ENCODE peak calls at places on chromosomes 16 and 17, in five cellular contexts. Z is adrenal gland, X is body of pancreas, H is AG04450, T is ovary. C is an unnamed sample. For H3K27me3, the result is how much of the 10 kb centered on the place peaks cover.

GRCh38 chr17:65388911-65389310 is 172.5 kb downstream of the AXIN2 start:
- DNase-seq in H (no peak), Z (no peak), T (no peak), X (no peak), C (no peak)

GRCh38 chr17:78356163-78356713 is 3.6 kb downstream of the SOCS3 start:
- DNase-seq in X (peak), T (no peak), Z (peak), H (peak), C (no peak)

GRCh38 chr16:67718668-67719047 is 458 bp downstream of the GFOD2 start:
- DNase-seq in Z (no peak), T (no peak), H (no peak), X (no peak), C (no peak)

GRCh38 chr17:9074106-9074505 is 52.8 kb downstream of the NTN1 start:
- DNase-seq in T (no peak), H (no peak), Z (no peak), X (no peak), C (no peak)

GRCh38 chr17:76701471-76701967 is 9.2 kb downstream of the MXRA7 start:
- DNase-seq in Z (no peak), X (no peak), T (no peak), H (no peak), C (no peak)

GRCh38 chr17:17750881-17751280 is 69.6 kb downstream of the RAI1 start:
- DNase-seq in H (no peak), T (no peak), Z (no peak), X (peak), C (no peak)

GRCh38 chr16:74738134-74738541 is 36.5 kb downstream of the FA2H start:
- DNase-seq in Z (no peak), X (no peak), T (no peak), H (no peak), C (no peak)

GRCh38 chr17:41800601-41801373 is 11.0 kb downstream of the P3H4 start:
- DNase-seq in H (no peak), T (no peak), X (no peak), Z (no peak), C (no peak)

GRCh38 chr17:14604920-14605599 is 304.2 kb downstream of the HS3ST3B1 start:
- DNase-seq in T (no peak), X (peak), H (no peak), Z (peak), C (peak)

GRCh38 chr17:81004336-81005015 is 12.8 kb downstream of the CHMP6 start:
- DNase-seq in Z (no peak), T (no peak), H (no peak), X (no peak), C (no peak)

GRCh38 chr16:15811778-15812750 is 44.8 kb downstream of the MYH11 start:
- DNase-seq in X (peak), H (peak), Z (no peak), T (no peak), C (peak)

GRCh38 chr16:87317766-87318121 is 552 bp upstream of the C16orf95 start:
- DNase-seq in Z (peak), X (peak), T (peak), H (peak), C (no peak)

GRCh38 chr17:9227819-9228407 is 206.6 kb downstream of the NTN1 start:
- DNase-seq in Z (no peak), T (no peak), X (no peak), H (no peak), C (no peak)

GRCh38 chr16:11229906-11230305 is 26.1 kb downstream of the SOCS1 start:
- DNase-seq in X (peak), H (no peak), Z (no peak), T (no peak), C (no peak)

GRCh38 chr17:2215616-2216364 is 87.8 kb downstream of the SMG6 start:
- DNase-seq in X (peak), H (peak), Z (peak), T (peak), C (no peak)

GRCh38 chr17:29293890-29294579 is at the start of gene NUFIP2:
- DNase-seq in Z (peak), X (peak), T (peak), H (peak), C (peak)

GRCh38 chr16:34078697-34079096 is 619.3 kb downstream of the TP53TG3F start:
- DNase-seq in H (peak), T (no peak), X (no peak), Z (no peak), C (no peak)

GRCh38 chr17:40938981-40939380 is 1.5 kb upstream of the KRT23 start:
- DNase-seq in Z (peak), X (no peak), T (no peak), H (no peak), C (no peak)

GRCh38 chr16:24728891-24729242 is 584 bp upstream of the TNRC6A start:
- DNase-seq in H (no peak), X (peak), Z (peak), T (no peak), C (no peak)

GRCh38 chr17:2056221-2057129 is 1.6 kb downstream of the HIC1 start:
- DNase-seq in H (no peak), T (peak), Z (no peak), X (no peak), C (no peak)

GRCh38 chr17:73170324-73170723 is 5.5 kb downstream of the SSTR2 start:
- DNase-seq in Z (no peak), T (no peak), X (no peak), H (no peak), C (no peak)

GRCh38 chr17:65558311-65558682 is 3.2 kb downstream of the AXIN2 start:
- DNase-seq in Z (no peak), X (no peak), H (no peak), T (no peak), C (no peak)

GRCh38 chr16:81522141-81522701 is 77.6 kb downstream of the CMIP start:
- DNase-seq in Z (no peak), X (no peak), T (no peak), H (no peak), C (no peak)

GRCh38 chr16:66841366-66841765 is 2.8 kb upstream of the CA7 start:
- DNase-seq in Z (no peak), X (no peak), H (no peak), T (no peak), C (peak)

GRCh38 chr16:66304961-66305360 is 61.5 kb upstream of the CDH5 start:
- DNase-seq in Z (no peak), X (no peak), H (no peak), T (no peak), C (peak)

GRCh38 chr17:32881054-32881453 is 4.1 kb upstream of the MYO1D start:
- DNase-seq in H (no peak), T (no peak), X (no peak), Z (no peak), C (no peak)

GRCh38 chr16:71443714-71444113 is 1.9 kb upstream of the TLE7 start:
- DNase-seq in H (no peak), T (no peak), X (no peak), Z (no peak), C (no peak)

GRCh38 chr16:9042943-9043680 is 48.3 kb upstream of the HAPSTR1 start:
- DNase-seq in X (peak), T (no peak), Z (no peak), H (peak), C (no peak)

GRCh38 chr16:58056580-58056979 is 31.0 kb downstream of the MMP15 start:
- DNase-seq in Z (no peak), H (no peak), T (no peak), X (no peak), C (no peak)

GRCh38 chr17:17414316-17414937 is 62.4 kb upstream of the MED9 start:
- DNase-seq in Z (peak), H (no peak), T (peak), X (peak), C (no peak)

GRCh38 chr16:58418601-58419000 is 26.3 kb downstream of the GINS3 start:
- DNase-seq in T (no peak), H (no peak), Z (peak), X (no peak), C (no peak)

GRCh38 chr17:60525347-60525623 is 757 bp downstream of the APPBP2 start:
- DNase-seq in Z (peak), H (no peak), X (peak), T (no peak), C (no peak)

DNA sequence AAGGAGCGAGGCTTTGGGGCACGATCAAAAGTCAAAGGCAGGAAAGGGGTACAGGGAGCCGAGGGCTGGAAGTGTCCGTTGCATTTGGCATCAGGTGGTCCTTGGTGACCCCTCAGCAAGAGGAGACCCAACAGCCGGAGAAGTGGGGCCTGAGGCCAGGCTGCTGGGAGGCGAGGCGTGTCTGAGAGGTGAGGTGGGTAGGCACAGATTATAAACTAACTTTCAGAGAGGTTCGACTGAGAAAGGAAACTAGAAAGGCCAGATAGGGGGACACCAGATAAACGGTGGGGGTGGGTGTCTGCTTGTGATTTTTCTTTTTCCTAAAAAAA is 3.6 kb downstream of the PECAM1 start:
- DNase-seq in H (no peak), T (no peak), Z (no peak), X (no peak), C (no peak)
- TF ChIP-seq CTCF in H (no peak), T (no peak), Z (no peak), X (no peak), C (no peak)

GRCh38 chr16:69936252-69936651 is 14.9 kb upstream of the CLEC18A start:
- DNase-seq in Z (peak), T (no peak), X (no peak), H (no peak), C (no peak)

GRCh38 chr16:69935278-69935711 is 15.8 kb upstream of the CLEC18A start:
- DNase-seq in H (no peak), T (no peak), X (no peak), Z (peak), C (peak)

GRCh38 chr16:69934044-69934443 is 17.1 kb upstream of the CLEC18A start:
- DNase-seq in H (no peak), T (no peak), X (no peak), Z (peak), C (no peak)

GRCh38 chr16:69935740-69936139 is 15.4 kb upstream of the CLEC18A start:
- DNase-seq in Z (peak), T (no peak), X (no peak), H (no peak), C (no peak)

GRCh38 chr16:69934751-69935150 is 16.4 kb upstream of the CLEC18A start:
- DNase-seq in X (no peak), Z (peak), T (no peak), H (no peak), C (no peak)
- H3K27ac ChIP-seq in X (no peak), Z (no peak), T (no peak), H (no peak), C (peak)

DNA sequence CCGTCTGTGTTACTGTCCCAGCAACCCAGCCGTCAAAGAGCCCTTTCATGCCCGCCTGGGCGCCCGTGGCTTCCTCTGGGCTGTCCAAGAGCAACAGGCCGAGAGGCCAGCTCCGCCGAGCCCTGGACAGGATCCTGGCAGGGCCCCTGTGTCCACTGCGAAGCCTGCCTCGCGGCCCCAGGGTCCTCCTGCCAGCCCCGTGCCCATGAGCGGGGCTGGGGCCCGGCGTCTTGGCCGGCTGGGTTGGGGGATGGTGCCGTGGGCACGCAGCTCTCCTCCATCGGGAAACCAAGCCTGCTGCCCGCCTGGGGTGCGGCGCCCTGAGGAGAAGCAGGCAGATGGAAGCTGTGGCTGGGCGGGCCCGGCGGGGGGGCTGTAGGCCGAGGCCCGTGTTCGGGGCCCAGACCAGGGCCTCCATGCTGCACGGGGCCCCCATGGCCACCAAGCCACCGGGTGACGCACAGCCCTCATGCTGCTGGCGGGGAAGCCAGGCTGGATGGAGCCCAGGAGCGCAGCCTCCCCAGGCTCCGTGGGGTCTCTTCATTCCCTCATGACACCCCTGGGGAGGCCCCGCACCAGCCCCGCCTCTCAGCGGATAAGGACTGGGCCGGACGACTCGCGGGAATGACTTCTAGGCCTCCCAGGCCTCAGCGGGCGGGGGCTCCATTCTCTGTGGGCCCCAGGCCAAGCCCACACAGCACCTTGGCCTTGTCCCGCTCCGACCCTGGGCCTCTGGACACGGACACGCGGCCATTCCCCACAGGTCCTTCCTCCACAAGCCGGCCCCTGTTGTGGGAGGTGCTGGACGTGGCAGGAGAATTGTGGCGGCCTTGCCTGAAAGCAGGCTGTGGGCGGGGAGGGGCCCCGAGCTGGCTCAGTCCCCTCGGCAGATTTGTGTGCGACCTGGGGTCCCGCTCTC is at the start of gene C1QTNF8:
- DNase-seq in X (no peak), H (no peak), Z (no peak), T (no peak), C (peak)
- H3K27me3 ChIP-seq in X (under half), H (under half), Z (under half), T (under half), C (under half)

GRCh38 chr16:2535644-2536021 is 2.2 kb upstream of the PDPK1 start:
- DNase-seq in H (peak), Z (peak), X (peak), T (peak), C (peak)

GRCh38 chr16:2533912-2534311 is 2.7 kb upstream of the CEMP1 start:
- DNase-seq in X (no peak), H (no peak), Z (no peak), T (no peak), C (no peak)

GRCh38 chr16:2531696-2532493 is 687 bp upstream of the CEMP1 start:
- DNase-seq in T (peak), H (peak), X (peak), Z (peak), C (peak)

GRCh38 chr16:2532494-2533141 is 1.4 kb upstream of the CEMP1 start:
- DNase-seq in X (peak), H (no peak), Z (peak), T (peak), C (peak)

DNA sequence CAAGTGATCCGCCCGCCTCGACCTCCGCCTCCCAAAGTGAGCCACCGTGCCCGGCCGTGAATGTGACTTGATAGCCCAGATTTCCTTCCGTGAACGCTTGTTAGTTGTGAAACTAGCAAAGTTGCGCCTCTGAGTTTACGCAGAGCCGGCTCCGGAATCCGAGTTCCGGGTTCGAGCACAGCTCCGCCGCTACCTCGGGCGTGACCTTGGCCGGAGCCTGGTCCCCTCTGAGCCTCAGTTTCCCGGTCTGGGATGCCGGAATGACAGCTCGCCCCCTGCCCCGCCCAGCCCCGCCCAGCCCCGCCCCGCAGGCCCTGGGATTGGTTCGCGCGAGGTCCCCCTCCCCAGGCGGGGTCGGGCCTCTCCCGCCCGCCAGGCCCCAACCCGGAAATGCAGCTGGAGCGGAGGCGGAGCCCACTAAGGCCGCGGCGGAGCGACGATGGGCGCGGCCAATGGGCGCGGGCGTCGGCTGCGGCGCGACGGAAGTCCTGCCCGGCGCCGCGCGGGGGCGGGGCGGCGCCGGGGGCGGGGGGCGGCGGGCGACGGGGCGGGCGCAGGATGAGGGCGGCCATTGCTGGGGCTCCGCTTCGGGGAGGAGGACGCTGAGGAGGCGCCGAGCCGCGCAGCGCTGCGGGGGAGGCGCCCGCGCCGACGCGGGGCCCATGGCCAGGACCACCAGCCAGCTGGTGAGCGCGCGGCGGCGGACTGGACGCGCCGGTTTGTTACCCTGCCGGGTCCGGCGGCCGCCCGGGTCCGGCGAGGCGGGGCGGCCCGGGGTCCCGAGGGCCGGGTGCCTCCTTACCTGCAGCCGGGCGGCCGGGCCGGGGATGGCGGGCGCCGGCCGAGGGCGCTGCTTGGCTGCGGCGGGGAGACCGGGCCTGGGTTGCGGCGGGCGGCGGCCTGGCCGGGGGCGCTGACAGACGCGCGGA is at the start of gene PDPK1:
- DNase-seq in X (peak), Z (peak), H (peak), T (peak), C (peak)
- TF ChIP-seq CTCF in X (no peak), Z (peak), H (no peak), T (no peak), C (no peak)

DNA sequence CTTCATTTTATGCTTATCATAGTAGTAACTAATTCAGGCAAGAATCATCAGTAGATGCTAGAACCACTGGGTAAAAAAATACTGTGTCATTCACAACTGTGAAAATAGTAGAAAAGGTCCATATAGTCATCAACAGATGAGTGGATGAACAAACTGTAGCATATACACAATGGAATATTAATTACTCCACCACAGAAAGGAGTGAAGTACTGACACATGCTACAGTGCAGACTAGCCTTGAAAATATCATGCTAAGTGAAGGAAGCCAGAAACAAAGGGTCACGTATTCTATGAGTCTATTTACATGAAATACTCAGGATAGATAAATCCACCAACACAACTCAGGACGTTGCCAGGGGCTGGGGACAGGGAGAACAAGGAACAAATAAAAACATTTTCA is 13.3 kb downstream of the USP22 start:
- DNase-seq in X (no peak), H (no peak), Z (no peak), T (no peak), C (no peak)
- H3K27ac ChIP-seq in X (peak), H (no peak), Z (peak), T (no peak), C (peak)

DNA sequence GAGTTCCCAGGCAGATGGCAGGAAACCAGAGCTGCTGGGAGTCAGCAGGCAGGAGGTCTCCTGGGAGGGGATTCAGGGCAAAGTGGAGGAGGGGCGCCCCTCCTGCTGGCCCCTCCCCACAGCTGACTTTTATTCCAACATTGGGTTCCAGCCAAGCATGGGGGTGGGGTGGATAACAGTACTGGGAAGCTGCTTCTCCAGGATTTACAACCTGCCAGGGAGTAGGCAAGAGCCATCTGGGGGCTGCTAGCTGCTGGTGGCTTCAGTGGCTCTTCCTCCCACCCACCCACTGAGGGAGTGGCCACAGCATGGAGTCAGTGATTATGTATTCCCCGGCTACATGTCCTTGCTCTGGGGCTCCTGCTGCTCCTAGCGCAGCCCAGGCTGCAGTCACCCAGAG is 36.8 kb downstream of the TMEM132E start:
- DNase-seq in H (no peak), T (no peak), X (no peak), Z (no peak), C (no peak)
- H3K27me3 ChIP-seq in H (under half), T (under half), X (under half), Z (under half), C (under half)

DNA sequence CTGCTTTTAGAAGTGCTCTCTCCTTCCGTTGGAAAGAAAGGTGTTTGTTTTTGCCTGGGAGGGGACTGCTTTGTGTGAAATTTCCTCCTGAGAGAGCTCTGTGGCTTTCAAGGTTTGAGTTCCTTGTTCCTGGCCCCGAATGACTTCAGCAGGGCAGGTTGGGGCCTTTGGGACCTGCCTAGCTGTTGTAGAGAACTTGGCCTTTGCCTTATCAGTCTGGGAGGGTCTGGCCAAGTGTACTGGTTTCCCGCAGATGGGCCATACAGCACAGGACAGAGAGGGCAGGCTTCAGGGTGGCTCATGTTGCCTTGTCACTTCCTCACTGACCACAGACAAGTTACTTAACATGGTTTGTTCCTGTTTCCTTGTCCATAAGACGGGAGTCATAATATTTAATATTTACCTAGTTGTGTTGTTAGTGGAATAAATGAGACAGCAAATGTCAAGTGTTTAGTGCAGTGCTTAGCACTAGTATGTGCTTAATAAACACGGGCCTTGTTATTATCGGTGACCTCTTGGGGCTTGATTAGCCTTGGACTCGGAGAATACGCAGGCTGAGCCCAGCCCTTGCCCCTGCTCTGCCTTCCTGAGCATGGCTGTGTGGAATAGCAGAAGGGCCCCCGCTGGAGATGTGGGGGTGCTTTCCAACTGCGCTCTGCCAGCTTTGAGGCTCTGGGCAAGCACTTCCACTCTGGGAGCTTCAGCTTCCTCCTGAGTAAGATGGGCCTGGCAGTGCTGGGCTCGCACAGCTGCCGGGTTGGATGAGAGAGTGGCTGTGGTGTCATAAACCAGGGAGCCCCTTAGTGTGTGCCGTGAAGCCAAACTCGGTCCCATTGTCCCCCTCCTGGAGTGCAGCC is 6.6 kb downstream of the PRSS8 start:
- DNase-seq in X (peak), T (no peak), H (no peak), Z (no peak), C (no peak)
- TF ChIP-seq CTCF in X (no peak), T (no peak), H (no peak), Z (no peak), C (no peak)